ENCODE peak calls at places on chromosome 3, in five cellular contexts. One of them, this sample, is unnamed.

GRCh38 chr3:8505621-8506020 is 4.0 kb downstream of the LMCD1 start:
- DNase-seq in naive thymus-derived CD8-positive, alpha-beta T cell: no peak
- DNase-seq in suprapubic skin: no peak
- DNase-seq in GM12892: no peak
- DNase-seq in erythroblast: no peak
- DNase-seq in this sample: no peak

GRCh38 chr3:66115858-66116654 is 77.3 kb upstream of the MAGI1 start:
- DNase-seq in erythroblast: no peak
- DNase-seq in suprapubic skin: no peak
- DNase-seq in naive thymus-derived CD8-positive, alpha-beta T cell: no peak
- DNase-seq in GM12892: no peak
- DNase-seq in this sample: no peak

GRCh38 chr3:170295586-170295985 is 61.9 kb upstream of the SKIL start:
- DNase-seq in GM12892: no peak
- DNase-seq in naive thymus-derived CD8-positive, alpha-beta T cell: no peak
- DNase-seq in suprapubic skin: no peak
- DNase-seq in erythroblast: no peak
- DNase-seq in this sample: no peak

GRCh38 chr3:165643433-165643824 is 193.8 kb downstream of the BCHE start:
- DNase-seq in naive thymus-derived CD8-positive, alpha-beta T cell: no peak
- DNase-seq in suprapubic skin: no peak
- DNase-seq in erythroblast: no peak
- DNase-seq in GM12892: no peak
- DNase-seq in this sample: no peak

GRCh38 chr3:46280105-46280797 is 38.0 kb downstream of the CCR3 start:
- DNase-seq in GM12892: no peak
- DNase-seq in erythroblast: no peak
- DNase-seq in suprapubic skin: no peak
- DNase-seq in naive thymus-derived CD8-positive, alpha-beta T cell: peak; percentile 28
- DNase-seq in this sample: no peak

GRCh38 chr3:115804722-115805121 is 181.4 kb downstream of the GAP43 start:
- DNase-seq in naive thymus-derived CD8-positive, alpha-beta T cell: no peak
- DNase-seq in erythroblast: no peak
- DNase-seq in suprapubic skin: no peak
- DNase-seq in GM12892: no peak
- DNase-seq in this sample: no peak

GRCh38 chr3:25894101-25894500 is 104.2 kb downstream of the OXSM start:
- DNase-seq in GM12892: no peak
- DNase-seq in erythroblast: no peak
- DNase-seq in suprapubic skin: no peak
- DNase-seq in naive thymus-derived CD8-positive, alpha-beta T cell: no peak
- DNase-seq in this sample: no peak

GRCh38 chr3:129739613-129740012 is 133.1 kb upstream of the PLXND1 start:
- DNase-seq in naive thymus-derived CD8-positive, alpha-beta T cell: no peak
- DNase-seq in erythroblast: no peak
- DNase-seq in GM12892: no peak
- DNase-seq in suprapubic skin: no peak
- DNase-seq in this sample: no peak

GRCh38 chr3:73094951-73095350 is 33.5 kb downstream of the EBLN2 start:
- DNase-seq in GM12892: no peak
- DNase-seq in suprapubic skin: no peak
- DNase-seq in erythroblast: no peak
- DNase-seq in naive thymus-derived CD8-positive, alpha-beta T cell: no peak
- DNase-seq in this sample: no peak

GRCh38 chr3:79872483-79872882 is 104.7 kb upstream of the ROBO1 start:
- DNase-seq in GM12892: no peak
- DNase-seq in erythroblast: no peak
- DNase-seq in suprapubic skin: no peak
- DNase-seq in naive thymus-derived CD8-positive, alpha-beta T cell: no peak
- DNase-seq in this sample: no peak

GRCh38 chr3:33426630-33427341 is 13.4 kb downstream of the UBP1 start:
- DNase-seq in naive thymus-derived CD8-positive, alpha-beta T cell: no peak
- DNase-seq in suprapubic skin: no peak
- DNase-seq in erythroblast: no peak
- DNase-seq in GM12892: no peak
- DNase-seq in this sample: no peak

GRCh38 chr3:183224581-183224980 is 28.5 kb upstream of the B3GNT5 start:
- DNase-seq in suprapubic skin: no peak
- DNase-seq in GM12892: no peak
- DNase-seq in naive thymus-derived CD8-positive, alpha-beta T cell: peak; percentile 48
- DNase-seq in erythroblast: peak; percentile 64
- DNase-seq in this sample: no peak

GRCh38 chr3:139388961-139389551 is 391 bp downstream of the COPB2 start:
- DNase-seq in GM12892: no peak
- DNase-seq in suprapubic skin: no peak
- DNase-seq in erythroblast: peak; percentile 63
- DNase-seq in naive thymus-derived CD8-positive, alpha-beta T cell: no peak
- DNase-seq in this sample: peak; percentile 88

GRCh38 chr3:43497405-43497804 is 124.4 kb downstream of the ANO10 start:
- DNase-seq in GM12892: no peak
- DNase-seq in suprapubic skin: no peak
- DNase-seq in erythroblast: no peak
- DNase-seq in naive thymus-derived CD8-positive, alpha-beta T cell: no peak
- DNase-seq in this sample: no peak

GRCh38 chr3:53733433-53733832 is 112.8 kb downstream of the CHDH start:
- DNase-seq in naive thymus-derived CD8-positive, alpha-beta T cell: no peak
- DNase-seq in erythroblast: no peak
- DNase-seq in suprapubic skin: no peak
- DNase-seq in GM12892: no peak
- DNase-seq in this sample: no peak

GRCh38 chr3:160135850-160136249 is 89.4 kb upstream of the C3orf80 start:
- DNase-seq in erythroblast: no peak
- DNase-seq in suprapubic skin: no peak
- DNase-seq in GM12892: no peak
- DNase-seq in naive thymus-derived CD8-positive, alpha-beta T cell: no peak
- DNase-seq in this sample: no peak

GRCh38 chr3:119891944-119892721 is 110.2 kb downstream of the NR1I2 start:
- DNase-seq in suprapubic skin: no peak
- DNase-seq in naive thymus-derived CD8-positive, alpha-beta T cell: peak; percentile 67
- DNase-seq in GM12892: no peak
- DNase-seq in erythroblast: peak; percentile 67
- DNase-seq in this sample: no peak

GRCh38 chr3:96410006-96410730 is 404.2 kb upstream of the EPHA6 start:
- DNase-seq in naive thymus-derived CD8-positive, alpha-beta T cell: no peak
- DNase-seq in GM12892: no peak
- DNase-seq in suprapubic skin: no peak
- DNase-seq in erythroblast: no peak
- DNase-seq in this sample: no peak

GRCh38 chr3:105365536-105366301 is 990 bp upstream of the ALCAM start:
- DNase-seq in GM12892: no peak
- DNase-seq in naive thymus-derived CD8-positive, alpha-beta T cell: peak; percentile 12
- DNase-seq in suprapubic skin: peak; percentile 70
- DNase-seq in erythroblast: no peak
- DNase-seq in this sample: no peak

GRCh38 chr3:57622362-57622761 is 25.2 kb upstream of the ARF4 start:
- DNase-seq in suprapubic skin: no peak
- DNase-seq in naive thymus-derived CD8-positive, alpha-beta T cell: no peak
- DNase-seq in erythroblast: no peak
- DNase-seq in GM12892: no peak
- DNase-seq in this sample: no peak

GRCh38 chr3:22284559-22284958 is 533.5 kb upstream of the ZNF385D start:
- DNase-seq in GM12892: no peak
- DNase-seq in suprapubic skin: no peak
- DNase-seq in erythroblast: no peak
- DNase-seq in naive thymus-derived CD8-positive, alpha-beta T cell: no peak
- DNase-seq in this sample: no peak

GRCh38 chr3:122392868-122393844 is 9.2 kb downstream of the FAM162A start:
- DNase-seq in erythroblast: peak; percentile 72
- DNase-seq in GM12892: no peak
- DNase-seq in suprapubic skin: no peak
- DNase-seq in naive thymus-derived CD8-positive, alpha-beta T cell: peak; percentile 57
- DNase-seq in this sample: no peak

GRCh38 chr3:98556164-98557130 is 24.7 kb downstream of the GPR15 start:
- DNase-seq in erythroblast: no peak
- DNase-seq in GM12892: no peak
- DNase-seq in naive thymus-derived CD8-positive, alpha-beta T cell: no peak
- DNase-seq in suprapubic skin: no peak
- DNase-seq in this sample: no peak

GRCh38 chr3:122857019-122857418 is 62.1 kb downstream of the SLC49A4 start:
- DNase-seq in erythroblast: no peak
- DNase-seq in naive thymus-derived CD8-positive, alpha-beta T cell: no peak
- DNase-seq in suprapubic skin: no peak
- DNase-seq in GM12892: no peak
- DNase-seq in this sample: no peak

GRCh38 chr3:16322189-16322588 is 57.2 kb downstream of the OXNAD1 start:
- DNase-seq in naive thymus-derived CD8-positive, alpha-beta T cell: no peak
- DNase-seq in suprapubic skin: no peak
- DNase-seq in erythroblast: no peak
- DNase-seq in GM12892: no peak
- DNase-seq in this sample: no peak

GRCh38 chr3:142281474-142281873 is 56.1 kb upstream of the GK5 start:
- DNase-seq in suprapubic skin: no peak
- DNase-seq in erythroblast: no peak
- DNase-seq in GM12892: no peak
- DNase-seq in naive thymus-derived CD8-positive, alpha-beta T cell: no peak
- DNase-seq in this sample: no peak

GRCh38 chr3:113005622-113006021 is 14.8 kb downstream of the GTPBP8 start:
- DNase-seq in naive thymus-derived CD8-positive, alpha-beta T cell: peak; percentile 77
- DNase-seq in GM12892: no peak
- DNase-seq in suprapubic skin: no peak
- DNase-seq in erythroblast: no peak
- DNase-seq in this sample: no peak

GRCh38 chr3:72338942-72339749 is 509.1 kb downstream of the SHQ1 start:
- DNase-seq in naive thymus-derived CD8-positive, alpha-beta T cell: no peak
- DNase-seq in erythroblast: peak; percentile 58
- DNase-seq in GM12892: no peak
- DNase-seq in suprapubic skin: peak; percentile 76
- DNase-seq in this sample: no peak

GRCh38 chr3:13130464-13131193 is 57.4 kb upstream of the IQSEC1 start:
- DNase-seq in erythroblast: no peak
- DNase-seq in suprapubic skin: no peak
- DNase-seq in GM12892: no peak
- DNase-seq in naive thymus-derived CD8-positive, alpha-beta T cell: no peak
- DNase-seq in this sample: no peak

GRCh38 chr3:41701196-41701698 is 260.7 kb downstream of the ULK4 start:
- DNase-seq in naive thymus-derived CD8-positive, alpha-beta T cell: no peak
- DNase-seq in suprapubic skin: no peak
- DNase-seq in erythroblast: no peak
- DNase-seq in GM12892: no peak
- DNase-seq in this sample: no peak

GRCh38 chr3:3639078-3639477 is 160.2 kb upstream of the LRRN1 start:
- DNase-seq in erythroblast: no peak
- DNase-seq in naive thymus-derived CD8-positive, alpha-beta T cell: no peak
- DNase-seq in GM12892: no peak
- DNase-seq in suprapubic skin: no peak
- DNase-seq in this sample: no peak

GRCh38 chr3:40847571-40847992 is 322.8 kb downstream of the ZNF621 start:
- DNase-seq in GM12892: no peak
- DNase-seq in erythroblast: no peak
- DNase-seq in naive thymus-derived CD8-positive, alpha-beta T cell: no peak
- DNase-seq in suprapubic skin: no peak
- DNase-seq in this sample: no peak

GRCh38 chr3:184850201-184850600 is 38.2 kb downstream of the VPS8 start:
- DNase-seq in GM12892: no peak
- DNase-seq in erythroblast: no peak
- DNase-seq in naive thymus-derived CD8-positive, alpha-beta T cell: no peak
- DNase-seq in suprapubic skin: no peak
- DNase-seq in this sample: no peak

GRCh38 chr3:143847787-143848631 is at the start of gene SLC9A9:
- DNase-seq in erythroblast: peak; percentile 81
- DNase-seq in naive thymus-derived CD8-positive, alpha-beta T cell: peak; percentile 41
- DNase-seq in suprapubic skin: no peak
- DNase-seq in GM12892: no peak
- DNase-seq in this sample: no peak

GRCh38 chr3:158508481-158508880 is 62.5 kb upstream of the MLF1 start:
- DNase-seq in suprapubic skin: no peak
- DNase-seq in naive thymus-derived CD8-positive, alpha-beta T cell: no peak
- DNase-seq in GM12892: no peak
- DNase-seq in erythroblast: no peak
- DNase-seq in this sample: no peak

GRCh38 chr3:189664311-189664710 is 33.1 kb downstream of the TP63 start:
- DNase-seq in erythroblast: no peak
- DNase-seq in suprapubic skin: no peak
- DNase-seq in GM12892: no peak
- DNase-seq in naive thymus-derived CD8-positive, alpha-beta T cell: no peak
- DNase-seq in this sample: no peak

GRCh38 chr3:126005951-126006350 is 37.0 kb downstream of the ROPN1B start:
- DNase-seq in erythroblast: no peak
- DNase-seq in suprapubic skin: no peak
- DNase-seq in GM12892: no peak
- DNase-seq in naive thymus-derived CD8-positive, alpha-beta T cell: no peak
- DNase-seq in this sample: no peak

GRCh38 chr3:152245498-152246175 is 23.1 kb upstream of the MBNL1 start:
- DNase-seq in erythroblast: peak; percentile 31
- DNase-seq in naive thymus-derived CD8-positive, alpha-beta T cell: no peak
- DNase-seq in suprapubic skin: no peak
- DNase-seq in GM12892: no peak
- DNase-seq in this sample: no peak

GRCh38 chr3:99925584-99925983 is 107.9 kb downstream of the CMSS1 start:
- DNase-seq in naive thymus-derived CD8-positive, alpha-beta T cell: no peak
- DNase-seq in GM12892: no peak
- DNase-seq in erythroblast: peak; percentile 63
- DNase-seq in suprapubic skin: no peak
- DNase-seq in this sample: no peak

GRCh38 chr3:183895774-183896173 is 11.1 kb upstream of the PARL start:
- DNase-seq in naive thymus-derived CD8-positive, alpha-beta T cell: no peak
- DNase-seq in GM12892: no peak
- DNase-seq in erythroblast: no peak
- DNase-seq in suprapubic skin: no peak
- DNase-seq in this sample: no peak

This sample was measured in vagina.